ENCODE peak calls at places on chromosome 20, in eight cellular contexts. U is CD4-positive, CD25-positive, alpha-beta regulatory T cell; Z is GM20000; V is hepatocyte; A is M059J; W is cerebellar cortex; Y is T-helper 9 cell; K is stimulated activated CD4-positive, alpha-beta T cell treated with anti-CD3 and anti-CD28 coated beads, Interleukin-12 subunit alpha, Interleukin-12 subunit beta, amount 100 ng/mL, for 4 hours. N is an unnamed sample.

GRCh38 chr20:35939264-35939663 is 15.0 kb downstream of the SCAND1 start:
- DNase-seq in U (no peak), Z (no peak), V (no peak), A (no peak), W (no peak), Y (no peak), K (no peak), N (no peak)

GRCh38 chr20:35285806-35286076 is 1.2 kb upstream of the EIF6 start:
- DNase-seq in U (no peak), Z (no peak), V (no peak), A (no peak), W (no peak), Y (no peak), K (no peak), N (no peak)

GRCh38 chr20:35111141-35111888 is 18.7 kb upstream of the TRPC4AP start:
- DNase-seq in U (no peak), Z (peak), V (no peak), A (peak), W (no peak), Y (no peak), K (no peak), N (no peak)

GRCh38 chr20:17565164-17565845 is 4.6 kb upstream of the DSTN start:
- DNase-seq in U (no peak), Z (no peak), V (no peak), A (peak), W (no peak), Y (no peak), K (no peak), N (no peak)

GRCh38 chr20:9269280-9269971 is 200.5 kb downstream of the PLCB4 start:
- DNase-seq in U (no peak), Z (no peak), V (no peak), A (peak), W (no peak), Y (no peak), K (no peak), N (no peak)

GRCh38 chr20:55160022-55160421 is 684.6 kb downstream of the DOK5 start:
- DNase-seq in U (no peak), Z (no peak), V (peak), A (peak), W (no peak), Y (no peak), K (no peak), N (no peak)

GRCh38 chr20:16537918-16538317 is 35.3 kb downstream of the KIF16B start:
- DNase-seq in U (no peak), Z (no peak), V (no peak), A (no peak), W (no peak), Y (no peak), K (no peak), N (no peak)

GRCh38 chr20:6705920-6706500 is 61.5 kb upstream of the BMP2 start:
- DNase-seq in U (no peak), Z (no peak), V (no peak), A (peak), W (no peak), Y (no peak), K (no peak), N (no peak)

GRCh38 chr20:53088786-53089185 is 116.6 kb downstream of the TSHZ2 start:
- DNase-seq in U (no peak), Z (no peak), V (no peak), A (no peak), W (no peak), Y (no peak), K (no peak), N (no peak)

GRCh38 chr20:25495189-25495824 is 87.8 kb downstream of the GINS1 start:
- DNase-seq in U (no peak), Z (no peak), V (no peak), A (no peak), W (no peak), Y (no peak), K (no peak), N (no peak)

GRCh38 chr20:52104546-52105044 is 87.0 kb downstream of the ZFP64 start:
- DNase-seq in U (no peak), Z (peak), V (peak), A (peak), W (peak), Y (no peak), K (no peak), N (peak)

GRCh38 chr20:38298768-38299288 is 5.1 kb upstream of the BPI start:
- DNase-seq in U (no peak), Z (no peak), V (peak), A (no peak), W (peak), Y (no peak), K (no peak), N (no peak)

GRCh38 chr20:23156842-23157423 is 70.8 kb upstream of the CD93 start:
- DNase-seq in U (no peak), Z (no peak), V (no peak), A (peak), W (no peak), Y (no peak), K (no peak), N (no peak)

GRCh38 chr20:5267092-5267491 is 49.7 kb downstream of the PROKR2 start:
- DNase-seq in U (no peak), Z (no peak), V (no peak), A (no peak), W (no peak), Y (no peak), K (no peak), N (no peak)

GRCh38 chr20:6079011-6079410 is 25.2 kb upstream of the LRRN4 start:
- DNase-seq in U (no peak), Z (no peak), V (no peak), A (no peak), W (peak), Y (no peak), K (no peak), N (no peak)

GRCh38 chr20:44166477-44166876 is 20.5 kb downstream of the JPH2 start:
- DNase-seq in U (no peak), Z (no peak), V (no peak), A (peak), W (no peak), Y (no peak), K (no peak), N (peak)

GRCh38 chr20:51354191-51354768 is 188.2 kb downstream of the NFATC2 start:
- DNase-seq in U (no peak), Z (no peak), V (no peak), A (peak), W (no peak), Y (no peak), K (no peak), N (no peak)

GRCh38 chr20:15328084-15328483 is 990.7 kb upstream of the FLRT3 start:
- DNase-seq in U (no peak), Z (no peak), V (no peak), A (no peak), W (no peak), Y (no peak), K (no peak), N (no peak)